ENCODE peak calls at places on chromosomes 11 and 22, in four cellular contexts. One of them, this sample, is unnamed.

GRCh38 chr11:976431-977160 is 50.9 kb downstream of the AP2A2 start:
- DNase-seq in thoracic aorta: no peak
- DNase-seq in kidney: no peak
- DNase-seq in activated B cell treated with CpG ODN at 0.5 μM for 24 hours: no peak
- DNase-seq in this sample: no peak

GRCh38 chr11:113496026-113496651 is 20.9 kb upstream of the DRD2 start:
- DNase-seq in kidney: no peak
- DNase-seq in thoracic aorta: no peak
- DNase-seq in activated B cell treated with CpG ODN at 0.5 μM for 24 hours: no peak
- DNase-seq in this sample: no peak

GRCh38 chr22:45760682-45761081 is 89.0 kb downstream of the ATXN10 start:
- DNase-seq in activated B cell treated with CpG ODN at 0.5 μM for 24 hours: no peak
- DNase-seq in thoracic aorta: no peak
- DNase-seq in kidney: no peak
- DNase-seq in this sample: no peak

GRCh38 chr11:112903310-112903709 is 57.9 kb upstream of the NCAM1 start:
- DNase-seq in activated B cell treated with CpG ODN at 0.5 μM for 24 hours: no peak
- DNase-seq in kidney: no peak
- DNase-seq in thoracic aorta: no peak
- DNase-seq in this sample: no peak

GRCh38 chr11:82225930-82226329 is 507.7 kb downstream of the FAM181B start:
- DNase-seq in thoracic aorta: no peak
- DNase-seq in activated B cell treated with CpG ODN at 0.5 μM for 24 hours: no peak
- DNase-seq in kidney: no peak
- DNase-seq in this sample: no peak

GRCh38 chr11:45511566-45511965 is 153.9 kb downstream of the CHST1 start:
- DNase-seq in thoracic aorta: no peak
- DNase-seq in activated B cell treated with CpG ODN at 0.5 μM for 24 hours: no peak
- DNase-seq in kidney: no peak
- DNase-seq in this sample: no peak

GRCh38 chr11:17277024-17277584 is 565 bp downstream of the NUCB2 start:
- DNase-seq in kidney: no peak
- DNase-seq in thoracic aorta: no peak
- DNase-seq in activated B cell treated with CpG ODN at 0.5 μM for 24 hours: no peak
- DNase-seq in this sample: no peak

GRCh38 chr11:27296406-27296994 is 66.5 kb downstream of the CCDC34 start:
- DNase-seq in thoracic aorta: no peak
- DNase-seq in activated B cell treated with CpG ODN at 0.5 μM for 24 hours: no peak
- DNase-seq in kidney: no peak
- DNase-seq in this sample: no peak

GRCh38 chr11:97610854-97611253 is 1221.0 kb downstream of the JRKL start:
- DNase-seq in activated B cell treated with CpG ODN at 0.5 μM for 24 hours: no peak
- DNase-seq in kidney: no peak
- DNase-seq in thoracic aorta: no peak
- DNase-seq in this sample: no peak
- TF ChIP-seq CTCF in activated B cell treated with CpG ODN at 0.5 μM for 24 hours: no peak
- TF ChIP-seq CTCF in kidney: no peak
- TF ChIP-seq CTCF in thoracic aorta: no peak
- TF ChIP-seq CTCF in this sample: no peak

GRCh38 chr11:102306048-102306575 is 11.2 kb upstream of the BIRC3 start:
- DNase-seq in thoracic aorta: no peak
- DNase-seq in kidney: peak
- DNase-seq in activated B cell treated with CpG ODN at 0.5 μM for 24 hours: no peak
- DNase-seq in this sample: no peak
- TF ChIP-seq CTCF in thoracic aorta: no peak
- TF ChIP-seq CTCF in kidney: no peak
- TF ChIP-seq CTCF in activated B cell treated with CpG ODN at 0.5 μM for 24 hours: no peak
- TF ChIP-seq CTCF in this sample: no peak

GRCh38 chr11:50174975-50175374 is 142.3 kb downstream of the OR4C45 start:
- DNase-seq in thoracic aorta: no peak
- DNase-seq in kidney: no peak
- DNase-seq in activated B cell treated with CpG ODN at 0.5 μM for 24 hours: no peak
- DNase-seq in this sample: no peak

GRCh38 chr11:50169634-50170033 is 137.0 kb downstream of the OR4C45 start:
- DNase-seq in kidney: no peak
- DNase-seq in thoracic aorta: no peak
- DNase-seq in activated B cell treated with CpG ODN at 0.5 μM for 24 hours: no peak
- DNase-seq in this sample: no peak

GRCh38 chr11:50178732-50179131 is 146.1 kb downstream of the OR4C45 start:
- DNase-seq in kidney: no peak
- DNase-seq in thoracic aorta: no peak
- DNase-seq in activated B cell treated with CpG ODN at 0.5 μM for 24 hours: no peak
- DNase-seq in this sample: no peak

GRCh38 chr11:50170115-50170514 is 137.4 kb downstream of the OR4C45 start:
- DNase-seq in thoracic aorta: no peak
- DNase-seq in kidney: no peak
- DNase-seq in activated B cell treated with CpG ODN at 0.5 μM for 24 hours: no peak
- DNase-seq in this sample: no peak

DNA sequence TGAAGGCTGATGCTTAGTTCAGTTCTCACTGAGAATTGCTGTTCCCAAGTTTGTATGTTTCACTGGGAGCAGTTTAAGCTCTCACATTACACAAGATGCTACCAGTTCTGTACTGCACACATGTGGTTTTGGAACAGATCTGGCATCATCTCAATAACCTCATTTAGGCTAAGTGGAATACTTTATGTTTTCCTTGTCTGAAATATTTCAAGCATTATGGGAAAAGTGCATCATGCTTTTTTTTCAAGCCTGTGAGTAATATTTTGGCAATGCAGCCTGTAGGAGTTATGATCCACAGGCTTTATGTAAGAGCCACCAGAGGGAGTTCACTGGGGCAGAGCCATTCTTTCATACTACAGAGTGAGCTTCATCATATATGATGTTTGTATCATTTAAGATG is 141.5 kb downstream of the OR4C45 start:
- DNase-seq in thoracic aorta: no peak
- DNase-seq in kidney: no peak
- DNase-seq in activated B cell treated with CpG ODN at 0.5 μM for 24 hours: no peak
- DNase-seq in this sample: no peak
- TF ChIP-seq CTCF in thoracic aorta: no peak
- TF ChIP-seq CTCF in kidney: no peak
- TF ChIP-seq CTCF in activated B cell treated with CpG ODN at 0.5 μM for 24 hours: no peak
- TF ChIP-seq CTCF in this sample: no peak

DNA sequence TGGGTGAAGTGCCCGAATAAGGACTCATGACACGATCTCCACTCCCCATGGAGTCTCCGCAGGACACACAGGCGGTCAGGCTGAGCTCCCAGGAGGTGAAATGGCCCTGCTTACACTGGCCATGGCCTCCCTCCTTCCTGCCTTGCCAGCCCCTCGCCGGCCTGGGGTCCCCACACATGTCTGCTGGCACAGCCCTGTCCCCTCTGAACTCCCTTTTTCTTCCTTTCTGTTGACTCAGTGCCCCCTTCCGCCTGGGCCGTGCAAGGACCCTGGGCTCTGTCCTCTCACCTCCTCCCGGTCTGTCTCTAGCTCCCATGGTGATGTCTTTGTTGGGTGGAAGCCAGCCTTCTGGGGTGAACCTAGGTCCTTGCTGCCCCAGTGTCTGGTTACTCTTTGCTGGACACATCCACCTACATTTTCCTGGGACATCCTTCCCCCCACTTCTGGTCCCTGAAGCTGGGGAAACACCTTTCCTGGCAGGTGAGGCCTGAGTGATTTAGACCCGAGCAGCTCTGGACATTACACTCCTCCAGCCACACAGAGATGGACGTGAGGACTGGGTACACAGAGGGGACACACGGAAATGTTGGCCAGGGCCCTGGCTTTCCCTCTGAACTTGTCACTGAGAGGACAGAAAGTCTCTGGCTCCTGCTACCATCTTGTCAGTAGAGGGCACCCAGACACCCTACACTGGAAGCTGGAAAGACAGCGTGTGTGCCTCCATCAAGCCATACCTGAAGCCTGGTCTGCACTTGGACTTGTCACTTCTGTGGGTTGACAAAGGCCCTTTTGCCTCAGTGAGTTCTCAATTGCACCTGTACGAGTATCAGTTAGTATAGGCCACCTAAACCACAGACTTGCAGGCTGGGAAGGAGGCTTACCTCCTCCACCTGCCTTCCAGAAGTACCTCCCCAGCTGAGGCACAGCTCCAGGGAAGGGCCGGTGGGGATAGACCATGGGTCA is 864.3 kb downstream of the TBC1D22A start:
- DNase-seq in thoracic aorta: no peak
- DNase-seq in kidney: peak
- DNase-seq in activated B cell treated with CpG ODN at 0.5 μM for 24 hours: no peak
- DNase-seq in this sample: no peak
- TF ChIP-seq CTCF in thoracic aorta: no peak
- TF ChIP-seq CTCF in kidney: no peak
- TF ChIP-seq CTCF in activated B cell treated with CpG ODN at 0.5 μM for 24 hours: no peak
- TF ChIP-seq CTCF in this sample: no peak

This sample was measured in D721Med.